ENCODE peak calls at places on chromosome 1, in seven cellular contexts. Q, Z, W, L, I, S and J are unnamed samples.

GRCh38 chr1:87759420-87759819 is 430.7 kb downstream of the LMO4 start:
- DNase-seq in Q (no peak), Z (no peak), W (no peak), L (no peak), I (no peak), S (no peak), J (no peak)

GRCh38 chr1:171581766-171582165 is 40.3 kb upstream of the MYOCOS start:
- DNase-seq in Q (no peak), Z (no peak), W (no peak), L (no peak), I (no peak), S (no peak), J (no peak)

GRCh38 chr1:45767035-45767434 is 16.6 kb upstream of the IPP start:
- DNase-seq in Q (no peak), Z (no peak), W (no peak), L (peak; percentile 59), I (no peak), S (no peak), J (no peak)

GRCh38 chr1:23167353-23168078 is 1.1 kb downstream of the LUZP1 start:
- DNase-seq in Q (no peak), Z (peak; percentile 39), W (peak; percentile 17), L (peak; percentile 84), I (no peak), S (peak; percentile 60), J (no peak)

GRCh38 chr1:200979574-200980451 is 43.7 kb downstream of the KIF21B start:
- DNase-seq in Q (no peak), Z (peak; percentile 49), W (peak; percentile 40), L (no peak), I (no peak), S (no peak), J (peak; percentile 30)

GRCh38 chr1:43885311-43885801 is 48.2 kb upstream of the ARTN start:
- DNase-seq in Q (no peak), Z (no peak), W (no peak), L (no peak), I (peak; percentile 58), S (no peak), J (no peak)

GRCh38 chr1:118773656-118774055 is 214.5 kb downstream of the TBX15 start:
- DNase-seq in Q (no peak), Z (no peak), W (no peak), L (peak; percentile 2), I (no peak), S (no peak), J (no peak)

GRCh38 chr1:52554756-52555155 is 1.9 kb upstream of the TUT4 start:
- DNase-seq in Q (no peak), Z (no peak), W (no peak), L (peak; percentile 9), I (no peak), S (no peak), J (no peak)

GRCh38 chr1:204263240-204263848 is 49.6 kb upstream of the GOLT1A start:
- DNase-seq in Q (no peak), Z (no peak), W (no peak), L (no peak), I (no peak), S (peak; percentile 65), J (no peak)

GRCh38 chr1:33768821-33769220 is 95.1 kb upstream of the HMGB4 start:
- DNase-seq in Q (no peak), Z (no peak), W (no peak), L (no peak), I (no peak), S (no peak), J (no peak)

GRCh38 chr1:114756009-114756892 is 1.5 kb downstream of the CSDE1 start:
- DNase-seq in Q (no peak), Z (no peak), W (no peak), L (no peak), I (no peak), S (no peak), J (no peak)

DNA sequence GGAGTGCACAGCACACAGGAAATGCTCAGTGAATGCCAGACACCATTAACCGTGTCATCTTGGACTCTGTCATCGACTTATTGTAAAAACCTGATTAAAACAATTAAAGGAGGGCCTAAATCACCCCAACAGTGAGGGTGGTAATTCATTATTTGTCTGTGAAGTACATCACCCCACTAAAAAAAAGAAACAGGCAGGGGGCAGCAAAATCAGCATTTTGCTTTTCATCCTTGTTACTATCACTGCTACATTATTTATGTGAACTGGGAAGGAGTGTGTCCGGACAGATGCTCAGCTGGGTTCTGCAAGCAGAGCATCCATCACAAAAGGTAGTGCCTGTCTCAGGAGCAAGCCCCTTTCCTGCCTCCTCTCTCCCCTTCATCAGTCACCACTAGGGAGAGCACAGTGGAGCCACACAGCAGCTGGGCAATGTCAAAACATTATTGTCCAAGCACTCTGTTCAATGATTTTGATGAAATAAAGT is 98.5 kb downstream of the RERE start:
- DNase-seq in Q (no peak), Z (no peak), W (no peak), L (no peak), I (no peak), S (no peak), J (no peak)
- TF ChIP-seq CTCF in Q (no peak), Z (no peak), W (no peak), L (peak; percentile 39), I (no peak), S (no peak), J (no peak)

DNA sequence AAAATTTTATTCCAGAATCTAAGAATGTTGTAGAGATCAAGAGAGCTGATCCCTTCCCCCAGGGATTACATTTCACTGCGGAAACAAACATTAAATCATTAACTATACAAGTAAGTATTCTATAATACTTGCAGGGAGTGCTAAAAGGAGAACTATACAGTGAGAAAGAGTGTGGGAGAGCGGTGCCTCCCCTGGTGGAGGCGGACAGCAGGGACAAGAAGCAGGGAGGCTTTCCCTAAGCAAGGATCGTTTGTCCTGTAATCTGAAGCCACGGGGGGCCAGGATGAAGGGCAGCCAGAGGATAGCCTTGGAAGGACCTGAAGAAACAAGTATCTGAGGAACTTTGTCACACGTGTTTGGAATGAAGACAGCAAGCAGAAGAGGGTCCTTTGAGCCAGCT is 40.1 kb downstream of the SLC9C2 start:
- DNase-seq in Q (no peak), Z (peak; percentile 29), W (no peak), L (no peak), I (no peak), S (no peak), J (no peak)
- TF ChIP-seq CTCF in Q (no peak), Z (no peak), W (no peak), L (peak; percentile 15), I (no peak), S (no peak), J (peak; percentile 10)

GRCh38 chr1:9061252-9061948 is 8.0 kb downstream of the SLC2A5 start:
- DNase-seq in Q (no peak), Z (no peak), W (no peak), L (no peak), I (no peak), S (no peak), J (no peak)

GRCh38 chr1:9059944-9060744 is 9.3 kb downstream of the SLC2A5 start:
- DNase-seq in Q (no peak), Z (no peak), W (no peak), L (no peak), I (no peak), S (no peak), J (no peak)

GRCh38 chr1:9061949-9062555 is 7.4 kb downstream of the SLC2A5 start:
- DNase-seq in Q (no peak), Z (no peak), W (no peak), L (peak; percentile 68), I (no peak), S (no peak), J (no peak)

GRCh38 chr1:9057851-9058250 is 11.6 kb downstream of the SLC2A5 start:
- DNase-seq in Q (no peak), Z (no peak), W (no peak), L (no peak), I (no peak), S (no peak), J (no peak)

DNA sequence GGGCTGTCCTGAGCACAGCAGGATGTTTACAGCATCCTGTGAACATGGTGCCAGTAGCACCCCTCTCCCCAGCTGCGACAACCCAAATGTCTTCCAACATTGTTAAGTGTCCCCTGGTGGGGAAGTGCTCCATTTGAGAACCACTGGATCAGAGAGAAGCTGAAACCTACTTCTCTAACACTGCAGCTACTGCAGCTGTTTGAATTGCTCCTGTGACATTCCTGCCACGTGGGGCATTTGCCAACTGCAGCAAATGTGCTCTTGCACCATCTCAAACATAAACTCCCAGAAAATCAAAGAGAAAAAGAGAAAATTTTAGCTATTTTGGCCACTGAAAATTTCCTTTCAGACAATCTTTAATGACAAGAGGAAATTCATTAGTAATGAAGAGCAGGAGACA is 11.0 kb downstream of the SLC2A5 start:
- DNase-seq in Q (no peak), Z (no peak), W (no peak), L (no peak), I (no peak), S (no peak), J (no peak)
- TF ChIP-seq CTCF in Q (peak; percentile 50), Z (no peak), W (no peak), L (peak; percentile 24), I (no peak), S (peak; percentile 39), J (peak; percentile 47)

GRCh38 chr1:66343569-66344325 is 190.2 kb upstream of the SGIP1 start:
- DNase-seq in Q (no peak), Z (no peak), W (no peak), L (no peak), I (no peak), S (no peak), J (no peak)
- TF ChIP-seq CTCF in Q (no peak), Z (no peak), W (no peak), L (peak; percentile 10), I (peak; percentile 5), S (no peak), J (no peak)

GRCh38 chr1:89632213-89633102 is 462 bp upstream of the LRRC8C start:
- DNase-seq in Q (no peak), Z (peak; percentile 88), W (peak; percentile 82), L (peak; percentile 73), I (no peak), S (peak; percentile 90), J (peak; percentile 85)
- TF ChIP-seq CTCF in Q (peak; percentile 30), Z (peak; percentile 39), W (no peak), L (peak; percentile 5), I (peak; percentile 75), S (peak; percentile 83), J (peak; percentile 60)

DNA sequence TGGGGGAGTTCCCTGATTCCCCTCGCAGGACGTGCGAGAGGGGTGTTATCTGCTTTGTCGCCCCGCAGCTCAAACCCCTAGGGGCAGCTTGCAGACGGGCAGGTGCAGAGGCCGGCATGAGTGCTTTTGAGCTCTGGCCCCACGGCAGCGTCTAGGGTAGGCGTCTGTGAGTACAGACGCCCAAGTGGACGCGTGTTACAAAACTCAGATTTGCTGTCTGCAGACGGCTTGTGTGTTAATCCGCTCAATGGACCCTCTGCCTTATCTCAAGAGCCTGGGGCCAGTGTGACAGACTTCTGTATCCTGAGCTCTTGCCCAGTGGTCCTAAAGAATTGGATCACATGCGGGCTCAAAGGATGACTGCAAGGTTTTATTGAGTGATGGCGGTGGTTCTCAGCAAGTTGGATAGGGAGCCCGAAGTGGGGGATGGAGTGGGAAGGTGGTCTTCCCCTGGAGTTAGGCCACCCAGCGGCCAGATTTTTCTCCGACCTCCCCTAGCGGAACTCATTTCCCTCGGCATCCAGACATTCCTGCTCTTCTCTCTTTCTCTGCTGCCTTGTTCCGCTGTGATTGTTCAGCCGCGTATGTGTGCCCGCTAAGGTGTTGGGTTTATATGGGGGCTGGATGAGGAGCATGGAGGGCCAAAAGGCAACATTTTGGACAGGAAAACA is 9.4 kb downstream of the CFHR4 start:
- DNase-seq in Q (no peak), Z (no peak), W (no peak), L (no peak), I (no peak), S (no peak), J (no peak)
- TF ChIP-seq CTCF in Q (no peak), Z (no peak), W (no peak), L (no peak), I (no peak), S (no peak), J (no peak)